ENCODE peak calls at places on chromosomes 1 and 21, in seven cellular contexts. T is astrocyte of the cerebellum, C is DMS153, F is activated T-cell treated with anti-CD3 and anti-CD28 coated beads for 1 hour, U is Right ventricle myocardium inferior, B is LoVo, Z is H4. X is an unnamed sample.

GRCh38 chr21:34510148-34511142 is 1.6 kb downstream of the KCNE1 start:
- DNase-seq in T (no peak), C (peak; percentile 62), F (no peak), U (peak; percentile 91), B (peak; percentile 43), Z (peak; percentile 35), X (no peak)

GRCh38 chr1:113320972-113321680 is 69.2 kb upstream of the MAGI3 start:
- DNase-seq in T (no peak), C (no peak), F (no peak), U (no peak), B (no peak), Z (no peak), X (no peak)

GRCh38 chr1:201764166-201764565 is 64.8 kb upstream of the IPO9 start:
- DNase-seq in T (no peak), C (peak; percentile 19), F (no peak), U (no peak), B (no peak), Z (no peak), X (no peak)

GRCh38 chr1:28516518-28516956 is 10.7 kb downstream of the RCC1 start:
- DNase-seq in T (no peak), C (no peak), F (no peak), U (no peak), B (no peak), Z (no peak), X (no peak)

GRCh38 chr1:20700636-20701215 is 17.1 kb downstream of the KIF17 start:
- DNase-seq in T (no peak), C (no peak), F (no peak), U (peak; percentile 62), B (no peak), Z (no peak), X (no peak)

GRCh38 chr1:224707849-224708725 is 92.0 kb downstream of the CNIH3 start:
- DNase-seq in T (peak; percentile 36), C (no peak), F (no peak), U (no peak), B (no peak), Z (peak; percentile 30), X (no peak)

GRCh38 chr1:213724640-213725536 is 262.9 kb upstream of the PROX1 start:
- DNase-seq in T (peak; percentile 83), C (no peak), F (no peak), U (peak; percentile 65), B (no peak), Z (peak; percentile 31), X (no peak)

GRCh38 chr1:14259191-14259757 is 339.2 kb upstream of the KAZN start:
- DNase-seq in T (peak; percentile 32), C (no peak), F (no peak), U (peak; percentile 91), B (no peak), Z (no peak), X (no peak)

GRCh38 chr1:91349524-91349923 is 55.1 kb downstream of the HFM1 start:
- DNase-seq in T (no peak), C (no peak), F (no peak), U (no peak), B (no peak), Z (no peak), X (no peak)

GRCh38 chr1:243421784-243422183 is 165.9 kb downstream of the SDCCAG8 start:
- DNase-seq in T (peak; percentile 68), C (peak; percentile 87), F (no peak), U (no peak), B (peak; percentile 17), Z (peak; percentile 94), X (peak; percentile 74)

GRCh38 chr1:110310300-110310699 is 28.9 kb upstream of the RBM15 start:
- DNase-seq in T (no peak), C (no peak), F (no peak), U (no peak), B (no peak), Z (no peak), X (no peak)

GRCh38 chr1:155134322-155134721 is 1.3 kb upstream of the SLC50A1 start:
- DNase-seq in T (no peak), C (no peak), F (no peak), U (no peak), B (no peak), Z (no peak), X (no peak)

GRCh38 chr1:160084771-160085321 is 3.5 kb downstream of the KCNJ9 start:
- DNase-seq in T (no peak), C (no peak), F (no peak), U (no peak), B (no peak), Z (no peak), X (no peak)

X was measured in kidney epithelial cell.